ENCODE peak calls at places on chromosomes 2 and 18, in six cellular contexts. P is AG08395; F is AML-193; C is A549; V is activated CD8-positive, alpha-beta memory T cell treated with anti-CD3 and anti-CD28 coated beads, Interleukin-2, amount 10 ng/mL, durations not matched to agents 7 days and 5 days; U is osteocyte. I is an unnamed sample.

GRCh38 chr18:32095571-32096229 is 4.0 kb downstream of the RNF138 start:
- DNase-seq in P (no peak), F (no peak), C (no peak), V (no peak), U (no peak), I (no peak)

GRCh38 chr2:138081225-138082073 is 117.2 kb downstream of the HNMT start:
- DNase-seq in P (no peak), F (no peak), C (peak; percentile 35), V (no peak), U (no peak), I (no peak)

GRCh38 chr2:146212602-146213001 is 1632.2 kb upstream of the ACVR2A start:
- DNase-seq in P (no peak), F (no peak), C (no peak), V (no peak), U (no peak), I (no peak)

GRCh38 chr2:56348382-56348781 is 164.6 kb downstream of the CCDC85A start:
- DNase-seq in P (no peak), F (no peak), C (no peak), V (no peak), U (no peak), I (no peak)

GRCh38 chr2:228646061-228646460 is 464.6 kb upstream of the SPHKAP start:
- DNase-seq in P (peak; percentile 12), F (no peak), C (no peak), V (no peak), U (no peak), I (no peak)

GRCh38 chr2:74532222-74532621 is 2.5 kb downstream of the HTRA2 start:
- DNase-seq in P (no peak), F (peak; percentile 69), C (peak; percentile 75), V (no peak), U (no peak), I (no peak)

GRCh38 chr18:1094408-1094807 is 189.7 kb downstream of the ADCYAP1 start:
- DNase-seq in P (peak; percentile 4), F (no peak), C (no peak), V (no peak), U (no peak), I (no peak)

GRCh38 chr2:137964066-137964858 is at the start of gene HNMT:
- DNase-seq in P (peak; percentile 63), F (no peak), C (peak; percentile 66), V (no peak), U (no peak), I (no peak)

GRCh38 chr2:176148758-176149483 is 2.4 kb upstream of the HOXD4 start:
- DNase-seq in P (no peak), F (no peak), C (no peak), V (no peak), U (no peak), I (no peak)

GRCh38 chr2:12321886-12322285 is 394.9 kb upstream of the TRIB2 start:
- DNase-seq in P (no peak), F (no peak), C (no peak), V (no peak), U (no peak), I (no peak)

GRCh38 chr2:101820519-101820918 is 123.0 kb downstream of the MAP4K4 start:
- DNase-seq in P (peak; percentile 54), F (no peak), C (no peak), V (no peak), U (no peak), I (no peak)

GRCh38 chr18:46810481-46811000 is 53.7 kb upstream of the ST8SIA5 start:
- DNase-seq in P (no peak), F (no peak), C (no peak), V (no peak), U (no peak), I (no peak)

GRCh38 chr18:47881752-47882455 is 48.6 kb downstream of the SMAD2 start:
- DNase-seq in P (peak; percentile 19), F (no peak), C (peak; percentile 64), V (no peak), U (no peak), I (no peak)

GRCh38 chr2:67625671-67626070 is 228.5 kb downstream of the ETAA1 start:
- DNase-seq in P (peak; percentile 59), F (no peak), C (no peak), V (no peak), U (no peak), I (no peak)

GRCh38 chr2:47223980-47224379 is 68.9 kb upstream of the STPG4 start:
- DNase-seq in P (no peak), F (no peak), C (no peak), V (no peak), U (no peak), I (no peak)

GRCh38 chr18:75128051-75128605 is 80.8 kb downstream of the PTGR3 start:
- DNase-seq in P (no peak), F (no peak), C (no peak), V (no peak), U (peak; percentile 67), I (no peak)

GRCh38 chr2:8605350-8606065 is 76.3 kb upstream of the ID2 start:
- DNase-seq in P (no peak), F (no peak), C (peak; percentile 79), V (no peak), U (no peak), I (no peak)

GRCh38 chr18:80109676-80110078 is 615 bp downstream of the ADNP2 start:
- DNase-seq in P (peak; percentile 65), F (no peak), C (peak; percentile 16), V (peak; percentile 51), U (peak; percentile 87), I (peak; percentile 59)

GRCh38 chr2:158598856-158599517 is 142.2 kb downstream of the PKP4 start:
- DNase-seq in P (no peak), F (no peak), C (no peak), V (no peak), U (no peak), I (no peak)

GRCh38 chr2:147860009-147860408 is 15.2 kb downstream of the ACVR2A start:
- DNase-seq in P (no peak), F (no peak), C (no peak), V (no peak), U (no peak), I (no peak)

GRCh38 chr18:21315741-21316187 is 73.7 kb downstream of the GREB1L start:
- DNase-seq in P (no peak), F (no peak), C (peak; percentile 37), V (no peak), U (no peak), I (no peak)

GRCh38 chr18:48929951-48930713 is 20.6 kb downstream of the SMAD7 start:
- DNase-seq in P (peak; percentile 78), F (no peak), C (peak; percentile 92), V (no peak), U (peak; percentile 91), I (no peak)

GRCh38 chr2:173555833-173556232 is 201.2 kb downstream of the CDCA7 start:
- DNase-seq in P (no peak), F (no peak), C (no peak), V (no peak), U (no peak), I (no peak)

GRCh38 chr2:240514631-240515030 is 43.2 kb downstream of the ANKMY1 start:
- DNase-seq in P (no peak), F (no peak), C (no peak), V (no peak), U (peak; percentile 57), I (peak; percentile 4)

GRCh38 chr2:65576861-65577601 is 144.6 kb upstream of the SPRED2 start:
- DNase-seq in P (peak; percentile 91), F (no peak), C (peak; percentile 91), V (no peak), U (no peak), I (no peak)

GRCh38 chr18:159037-159652 is 788 bp downstream of the USP14 start:
- DNase-seq in P (peak; percentile 8), F (peak; percentile 8), C (peak; percentile 18), V (no peak), U (no peak), I (no peak)

GRCh38 chr2:70143314-70144150 is 47.3 kb downstream of the C2orf42 start:
- DNase-seq in P (peak; percentile 47), F (peak; percentile 46), C (peak; percentile 81), V (peak; percentile 75), U (no peak), I (peak; percentile 63)

GRCh38 chr2:130749641-130750040 is 5.7 kb upstream of the AMER3 start:
- DNase-seq in P (no peak), F (no peak), C (no peak), V (no peak), U (peak; percentile 76), I (no peak)

GRCh38 chr18:31497711-31498449 is at the start of gene DSG2:
- DNase-seq in P (no peak), F (no peak), C (peak; percentile 63), V (no peak), U (peak; percentile 85), I (peak; percentile 40)

GRCh38 chr2:197435598-197436435 is 989 bp upstream of the SF3B1 start:
- DNase-seq in P (no peak), F (peak; percentile 16), C (no peak), V (no peak), U (no peak), I (no peak)

GRCh38 chr2:25294573-25295462 is 46.9 kb downstream of the DNMT3A start:
- DNase-seq in P (peak; percentile 58), F (peak; percentile 76), C (peak; percentile 24), V (peak; percentile 94), U (no peak), I (peak; percentile 93)

GRCh38 chr18:32896781-32897547 is 124.1 kb upstream of the KLHL14 start:
- DNase-seq in P (no peak), F (no peak), C (no peak), V (no peak), U (no peak), I (no peak)

GRCh38 chr2:170996316-170996715 is 67.3 kb downstream of the GORASP2 start:
- DNase-seq in P (no peak), F (no peak), C (no peak), V (no peak), U (no peak), I (no peak)

I was measured in activated naive CD4-positive, alpha-beta T cell treated with anti-CD3 and anti-CD28 coated beads, Interleukin-2, amount 10 ng/mL, durations not matched to agents 7 days and 5 days.